ENCODE peak calls at places on chromosome 2, in seven cellular contexts. V, D, E, U, Z, L and W are unnamed samples.

GRCh38 chr2:177282101-177282573 is 17.6 kb upstream of the NFE2L2 start:
- DNase-seq in V (no peak), D (no peak), E (no peak), U (peak; percentile 33), Z (no peak), L (no peak), W (peak; percentile 54)

GRCh38 chr2:83435989-83436388 is 1023.1 kb downstream of the SUCLG1 start:
- DNase-seq in V (no peak), D (no peak), E (no peak), U (no peak), Z (no peak), L (no peak), W (no peak)

GRCh38 chr2:9327873-9328352 is 95.4 kb downstream of the ITGB1BP1 start:
- DNase-seq in V (peak; percentile 31), D (no peak), E (no peak), U (no peak), Z (no peak), L (no peak), W (no peak)

GRCh38 chr2:134142903-134143302 is 111.0 kb upstream of the MGAT5 start:
- DNase-seq in V (no peak), D (no peak), E (no peak), U (no peak), Z (no peak), L (no peak), W (no peak)

GRCh38 chr2:100801402-100801801 is 18.5 kb upstream of the NPAS2 start:
- DNase-seq in V (peak; percentile 29), D (no peak), E (no peak), U (no peak), Z (no peak), L (no peak), W (no peak)

GRCh38 chr2:26269571-26270170 is 24.9 kb downstream of the HADHB start:
- DNase-seq in V (no peak), D (no peak), E (no peak), U (no peak), Z (no peak), L (no peak), W (no peak)

GRCh38 chr2:176128172-176129012 is 1.1 kb upstream of the HOXD8 start:
- DNase-seq in V (no peak), D (peak; percentile 48), E (no peak), U (no peak), Z (no peak), L (no peak), W (no peak)

GRCh38 chr2:7888876-7889275 is 793.0 kb upstream of the ID2 start:
- DNase-seq in V (no peak), D (no peak), E (no peak), U (no peak), Z (no peak), L (no peak), W (no peak)

GRCh38 chr2:19670303-19670702 is 231.5 kb downstream of the TTC32 start:
- DNase-seq in V (no peak), D (no peak), E (no peak), U (no peak), Z (no peak), L (no peak), W (no peak)

GRCh38 chr2:149470046-149470445 is 117.5 kb downstream of the MMADHC start:
- DNase-seq in V (no peak), D (no peak), E (no peak), U (no peak), Z (no peak), L (no peak), W (no peak)

GRCh38 chr2:112150851-112151250 is 12.7 kb downstream of the FBLN7 start:
- DNase-seq in V (no peak), D (no peak), E (peak; percentile 20), U (no peak), Z (no peak), L (no peak), W (no peak)

GRCh38 chr2:174744111-174744510 is 20.2 kb downstream of the CHRNA1 start:
- DNase-seq in V (no peak), D (no peak), E (no peak), U (no peak), Z (no peak), L (no peak), W (no peak)

GRCh38 chr2:128440087-128440665 is 121.5 kb upstream of the HS6ST1 start:
- DNase-seq in V (no peak), D (no peak), E (peak; percentile 13), U (no peak), Z (no peak), L (no peak), W (no peak)

DNA sequence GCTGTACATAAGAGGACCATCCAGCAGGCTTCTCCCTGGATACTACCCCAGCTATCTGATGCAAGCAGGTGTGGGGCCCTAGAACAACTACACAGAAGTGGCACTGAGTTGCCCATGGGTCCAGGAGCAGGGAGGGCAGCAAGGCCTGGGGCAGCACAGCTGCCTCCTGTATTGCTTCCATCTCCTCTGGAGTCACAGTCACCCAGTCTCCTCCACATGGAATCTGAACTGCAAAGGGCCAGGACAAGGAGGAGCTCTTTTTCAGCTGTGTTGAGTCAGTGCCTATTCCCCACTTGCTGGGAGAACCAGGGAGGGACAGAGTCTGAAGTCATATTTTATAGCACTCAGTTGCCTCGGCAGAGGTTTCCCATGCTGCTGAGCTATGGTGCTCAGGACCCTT is 67.9 kb upstream of the ALPP start:
- DNase-seq in V (no peak), D (no peak), E (no peak), U (no peak), Z (no peak), L (no peak), W (no peak)
- H3K4me3 ChIP-seq in V (no peak overlapping the region), D (no peak overlapping the region), E (no peak overlapping the region), U (no peak overlapping the region), Z (no peak overlapping the region), L (no peak overlapping the region), W (no peak overlapping the region)

GRCh38 chr2:109345653-109346165 is 216.7 kb downstream of the SH3RF3 start:
- DNase-seq in V (no peak), D (no peak), E (no peak), U (no peak), Z (no peak), L (no peak), W (no peak)

GRCh38 chr2:109345091-109345490 is 216.1 kb downstream of the SH3RF3 start:
- DNase-seq in V (no peak), D (no peak), E (no peak), U (no peak), Z (no peak), L (no peak), W (no peak)

GRCh38 chr2:109347626-109348025 is 218.6 kb downstream of the SH3RF3 start:
- DNase-seq in V (no peak), D (no peak), E (no peak), U (no peak), Z (no peak), L (no peak), W (no peak)

GRCh38 chr2:109348190-109348589 is 219.2 kb downstream of the SH3RF3 start:
- DNase-seq in V (no peak), D (no peak), E (no peak), U (no peak), Z (no peak), L (no peak), W (no peak)

DNA sequence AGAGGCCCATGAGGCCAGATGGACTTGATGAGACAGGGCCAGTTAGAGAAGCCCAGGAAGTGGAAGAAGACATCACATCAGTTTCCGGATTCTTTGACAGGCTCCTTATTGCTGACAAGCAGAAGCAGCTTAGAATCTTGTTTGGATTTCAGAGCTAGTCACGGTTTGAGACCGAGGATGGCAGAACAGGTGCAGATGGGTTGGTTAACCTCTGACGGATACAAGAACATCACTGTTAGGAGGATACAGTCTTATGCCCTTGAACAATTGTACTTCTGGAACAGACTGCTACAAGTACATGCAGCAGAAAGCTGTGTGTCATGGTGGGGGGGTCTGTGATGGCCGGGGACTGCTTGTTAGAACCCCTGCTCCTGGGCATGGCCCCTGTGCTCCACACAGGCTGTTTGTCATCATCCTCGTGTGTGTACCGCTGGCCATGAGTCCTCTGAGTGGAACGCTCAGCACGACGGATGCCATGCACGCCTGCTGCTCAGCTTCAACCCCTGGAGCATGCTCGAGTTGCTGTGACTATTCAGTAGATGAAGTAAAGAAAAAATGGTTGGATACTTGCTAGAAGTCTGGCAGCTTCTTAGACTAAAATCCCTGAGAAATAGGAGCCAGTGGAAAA is 217.7 kb downstream of the SH3RF3 start:
- DNase-seq in V (no peak), D (no peak), E (no peak), U (no peak), Z (no peak), L (no peak), W (no peak)
- H3K4me1 ChIP-seq in V (no peaks in the 10 kb centered on the region), D (peaks cover 3% of the 10 kb centered on the region), E (peaks cover 13% of the 10 kb centered on the region), U (peaks cover 39% of the 10 kb centered on the region), Z (no peaks in the 10 kb centered on the region), L (peaks cover 39% of the 10 kb centered on the region), W (peaks cover 8% of the 10 kb centered on the region)

GRCh38 chr2:28782423-28782822 is 28.2 kb upstream of the SPDYA start:
- DNase-seq in V (no peak), D (no peak), E (no peak), U (no peak), Z (no peak), L (no peak), W (no peak)
- H3K27ac ChIP-seq in V (no peak overlapping the region), D (no peak overlapping the region), E (no peak overlapping the region), U (no peak overlapping the region), Z (no peak overlapping the region), L (no peak overlapping the region), W (no peak overlapping the region)

GRCh38 chr2:97095661-97096060 is 979 bp upstream of the FAHD2B start:
- DNase-seq in V (no peak), D (no peak), E (no peak), U (no peak), Z (no peak), L (no peak), W (no peak)
- H3K4me3 ChIP-seq in V (no peak overlapping the region), D (no peak overlapping the region), E (peak overlapping the region; percentile 31), U (peak overlapping the region; percentile 65), Z (no peak overlapping the region), L (no peak overlapping the region), W (no peak overlapping the region)